ENCODE peak calls at places on chromosome 14, in seven cellular contexts. R, X, S, E, P, A and C are unnamed samples.

GRCh38 chr14:98999345-98999744 is 272.7 kb downstream of the BCL11B start:
- DNase-seq in P (no peak), A (no peak), R (no peak), X (no peak), S (no peak), E (no peak), C (no peak)

GRCh38 chr14:50380455-50380854 is 16.2 kb downstream of the CDKL1 start:
- DNase-seq in X (no peak), A (no peak), E (no peak), R (no peak), P (no peak), S (no peak), C (no peak)

GRCh38 chr14:90687680-90688079 is 128.6 kb downstream of the TTC7B start:
- DNase-seq in P (no peak), R (no peak), E (no peak), S (no peak), A (no peak), X (no peak), C (no peak)

GRCh38 chr14:52553671-52554575 is 1.3 kb downstream of the GPR137C start:
- DNase-seq in S (peak), A (peak), X (peak), R (peak), E (peak), P (peak), C (peak)

GRCh38 chr14:100065161-100065871 is at the start of gene EVL:
- DNase-seq in R (no peak), P (peak), S (peak), E (no peak), A (no peak), X (no peak), C (no peak)

GRCh38 chr14:32331227-32331597 is 2.1 kb downstream of the AKAP6 start:
- DNase-seq in P (no peak), R (no peak), S (no peak), X (no peak), A (no peak), E (no peak), C (no peak)

GRCh38 chr14:70098257-70098809 is 90.4 kb downstream of the SLC8A3 start:
- DNase-seq in E (no peak), A (no peak), S (no peak), P (no peak), R (peak), X (no peak), C (no peak)

GRCh38 chr14:20379743-20380142 is 33.6 kb downstream of the TEP1 start:
- DNase-seq in E (no peak), S (no peak), R (no peak), A (no peak), X (no peak), P (no peak), C (no peak)

GRCh38 chr14:86796221-86797074 is 1196.5 kb downstream of the GALC start:
- DNase-seq in X (peak), A (peak), R (peak), E (no peak), P (no peak), S (no peak), C (no peak)

GRCh38 chr14:77502109-77502782 is 3.6 kb upstream of the ISM2 start:
- DNase-seq in R (no peak), A (peak), S (no peak), E (no peak), X (no peak), P (no peak), C (no peak)

GRCh38 chr14:89977668-89978067 is 21.9 kb downstream of the TDP1 start:
- DNase-seq in R (no peak), S (no peak), X (no peak), A (no peak), P (no peak), E (no peak), C (no peak)

GRCh38 chr14:49919825-49920224 is 26.9 kb downstream of the ARF6 start:
- DNase-seq in X (no peak), A (no peak), S (no peak), E (no peak), R (no peak), P (no peak), C (no peak)

GRCh38 chr14:33617154-33617553 is 333.7 kb downstream of the EGLN3 start:
- DNase-seq in P (no peak), R (peak), S (no peak), E (no peak), X (peak), A (no peak), C (no peak)

GRCh38 chr14:78848234-78848820 is 678.2 kb downstream of the NRXN3 start:
- DNase-seq in P (peak), A (peak), E (peak), X (peak), R (peak), S (peak), C (no peak)

GRCh38 chr14:65373011-65373670 is 39.4 kb upstream of the FUT8 start:
- DNase-seq in S (no peak), R (no peak), A (no peak), E (no peak), P (no peak), X (no peak), C (no peak)

GRCh38 chr14:74083161-74083560 is 1.1 kb downstream of the ALDH6A1 start:
- DNase-seq in S (no peak), E (no peak), P (no peak), A (no peak), R (no peak), X (no peak), C (no peak)

GRCh38 chr14:29671034-29671433 is 256.6 kb downstream of the PRKD1 start:
- DNase-seq in E (no peak), X (peak), P (no peak), S (no peak), A (no peak), R (peak), C (no peak)

GRCh38 chr14:31419179-31420012 is 954 bp downstream of the HEATR5A start:
- DNase-seq in S (no peak), A (no peak), R (peak), X (peak), E (no peak), P (no peak), C (no peak)

GRCh38 chr14:90419200-90419599 is 22.4 kb downstream of the CALM1 start:
- DNase-seq in A (no peak), X (peak), P (no peak), S (peak), R (peak), E (peak), C (peak)

GRCh38 chr14:53151867-53152626 is 1.1 kb downstream of the DDHD1 start:
- DNase-seq in A (peak), E (peak), S (peak), X (peak), R (peak), P (peak), C (peak)

GRCh38 chr14:88421286-88421685 is 35.8 kb downstream of the SPATA7 start:
- DNase-seq in X (peak), R (peak), P (no peak), E (no peak), S (no peak), A (no peak), C (no peak)

GRCh38 chr14:81095539-81095938 is 125.2 kb downstream of the GTF2A1 start:
- DNase-seq in P (no peak), E (no peak), X (no peak), A (no peak), S (no peak), R (no peak), C (no peak)

GRCh38 chr14:90664911-90665695 is 151.1 kb downstream of the TTC7B start:
- DNase-seq in R (peak), A (no peak), S (no peak), E (no peak), P (no peak), X (no peak), C (no peak)

GRCh38 chr14:76412501-76412900 is 36.6 kb downstream of the ESRRB start:
- DNase-seq in A (no peak), S (no peak), P (no peak), E (no peak), X (no peak), R (no peak), C (no peak)

GRCh38 chr14:95339301-95339865 is 19.7 kb upstream of the CLMN start:
- DNase-seq in E (no peak), S (peak), X (no peak), A (peak), R (no peak), P (no peak), C (no peak)

GRCh38 chr14:49977126-49977841 is 84.4 kb downstream of the ARF6 start:
- DNase-seq in A (no peak), P (peak), S (no peak), E (no peak), R (no peak), X (no peak), C (no peak)

GRCh38 chr14:20409226-20409625 is 4.1 kb downstream of the TEP1 start:
- DNase-seq in X (peak), P (no peak), A (no peak), S (no peak), E (no peak), R (no peak), C (no peak)

GRCh38 chr14:105100931-105101330 is 35.7 kb upstream of the GPR132 start:
- DNase-seq in S (no peak), R (no peak), A (no peak), E (no peak), X (no peak), P (no peak), C (no peak)

GRCh38 chr14:96363751-96364336 is 518 bp downstream of the GSKIP start:
- DNase-seq in S (peak), P (peak), R (peak), E (peak), A (peak), X (peak), C (no peak)

GRCh38 chr14:90717916-90718315 is 98.3 kb downstream of the TTC7B start:
- DNase-seq in R (peak), X (peak), E (no peak), S (no peak), A (no peak), P (no peak), C (no peak)

GRCh38 chr14:56273949-56274348 is 155.7 kb downstream of the PELI2 start:
- DNase-seq in P (no peak), E (no peak), X (no peak), A (no peak), R (peak), S (no peak), C (no peak)

GRCh38 chr14:21978184-21978998 is 304.8 kb upstream of the OR4E1 start:
- DNase-seq in P (peak), S (peak), R (peak), E (peak), A (peak), X (no peak), C (no peak)
- TF ChIP-seq CTCF in P (peak), S (peak), R (peak), E (peak), A (peak), X (peak), C (no peak)

GRCh38 chr14:92759679-92760523 is 11.5 kb upstream of the LGMN start:
- DNase-seq in P (no peak), R (no peak), X (no peak), S (no peak), E (no peak), A (no peak), C (no peak)
- TF ChIP-seq CTCF in P (no peak), R (no peak), X (no peak), S (no peak), E (no peak), A (no peak), C (no peak)

DNA sequence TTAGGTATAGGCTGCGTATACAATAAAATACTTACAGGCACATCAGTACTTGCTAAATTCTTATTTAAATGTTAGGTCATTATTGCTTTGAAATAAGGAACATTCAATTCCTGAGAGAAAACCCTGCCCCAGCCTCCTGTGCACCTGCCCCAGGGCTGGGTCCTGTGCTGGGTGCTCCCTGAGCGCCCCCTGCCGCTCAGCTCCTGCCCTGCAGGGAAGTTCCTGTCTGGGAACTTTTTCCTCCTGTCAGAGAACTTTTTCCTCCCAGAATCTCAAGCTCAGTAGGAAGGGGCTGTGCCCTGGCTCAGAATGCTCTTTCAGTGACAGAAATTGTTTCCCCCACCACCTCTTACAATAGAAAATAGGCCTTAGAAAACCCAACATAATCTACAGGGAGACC is 751.1 kb downstream of the TMEM121 start:
- DNase-seq in S (peak), P (peak), X (no peak), R (no peak), E (peak), A (peak), C (no peak)
- TF ChIP-seq CTCF in S (peak), P (peak), X (no peak), R (no peak), E (no peak), A (peak), C (no peak)

GRCh38 chr14:71403673-71404072 is 496.4 kb downstream of the PCNX1 start:
- DNase-seq in R (peak), A (peak), X (no peak), S (peak), E (peak), P (peak), C (no peak)
- TF ChIP-seq CTCF in R (no peak), A (peak), X (no peak), S (no peak), E (no peak), P (peak), C (no peak)

GRCh38 chr14:64035143-64035542 is 182.3 kb downstream of the SYNE2 start:
- DNase-seq in A (no peak), X (peak), P (no peak), E (no peak), R (no peak), S (no peak), C (no peak)

GRCh38 chr14:64038857-64039542 is 186.2 kb downstream of the SYNE2 start:
- DNase-seq in E (no peak), S (no peak), R (peak), P (no peak), X (no peak), A (no peak), C (no peak)

GRCh38 chr14:64045091-64045490 is 192.3 kb downstream of the SYNE2 start:
- DNase-seq in A (no peak), X (no peak), S (no peak), R (no peak), E (no peak), P (no peak), C (no peak)

DNA sequence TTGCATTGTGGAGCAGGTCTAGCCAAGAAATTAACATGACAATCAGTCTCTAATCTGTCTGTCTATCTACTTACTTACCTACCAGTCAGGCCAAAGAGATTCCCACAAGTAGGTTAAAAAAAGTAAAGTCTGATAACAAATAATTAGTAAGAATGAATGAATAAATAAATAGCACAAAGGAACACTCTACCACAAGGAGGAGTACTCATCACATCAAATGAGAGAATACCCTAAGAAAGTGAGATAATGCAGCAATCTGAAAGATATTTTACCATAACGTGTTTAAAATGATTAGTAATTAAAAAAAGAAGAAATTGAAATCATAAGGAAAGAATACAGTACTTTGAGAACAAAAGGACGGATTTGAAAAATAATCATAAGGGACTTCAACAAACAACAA is 187.2 kb downstream of the SYNE2 start:
- DNase-seq in E (no peak), X (no peak), A (no peak), S (no peak), R (no peak), P (no peak), C (no peak)
- TF ChIP-seq CTCF in E (no peak), X (peak), A (no peak), S (no peak), R (peak), P (no peak), C (no peak)

DNA sequence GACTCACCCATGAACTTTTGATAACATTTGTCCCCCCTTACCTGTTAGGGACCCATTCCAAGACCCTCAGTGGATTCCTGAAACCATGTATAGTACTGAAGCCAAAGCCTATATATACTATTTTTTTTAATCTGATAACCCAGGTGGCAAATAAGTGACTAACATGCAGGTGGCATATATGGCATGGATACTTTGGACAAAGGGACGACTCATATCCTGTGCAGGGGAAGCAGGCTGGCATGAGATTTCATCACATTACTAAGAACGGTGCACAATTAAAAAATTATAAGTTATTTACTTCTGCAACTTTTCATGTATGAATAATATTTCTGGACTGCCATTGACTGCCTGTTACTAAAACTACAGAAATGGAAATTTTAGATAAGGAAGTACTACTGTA is 880.1 kb upstream of the FBXO33 start:
- DNase-seq in A (no peak), R (no peak), X (no peak), E (no peak), P (no peak), S (no peak), C (no peak)
- TF ChIP-seq CTCF in A (no peak), R (no peak), X (no peak), E (no peak), P (no peak), S (no peak), C (no peak)

DNA sequence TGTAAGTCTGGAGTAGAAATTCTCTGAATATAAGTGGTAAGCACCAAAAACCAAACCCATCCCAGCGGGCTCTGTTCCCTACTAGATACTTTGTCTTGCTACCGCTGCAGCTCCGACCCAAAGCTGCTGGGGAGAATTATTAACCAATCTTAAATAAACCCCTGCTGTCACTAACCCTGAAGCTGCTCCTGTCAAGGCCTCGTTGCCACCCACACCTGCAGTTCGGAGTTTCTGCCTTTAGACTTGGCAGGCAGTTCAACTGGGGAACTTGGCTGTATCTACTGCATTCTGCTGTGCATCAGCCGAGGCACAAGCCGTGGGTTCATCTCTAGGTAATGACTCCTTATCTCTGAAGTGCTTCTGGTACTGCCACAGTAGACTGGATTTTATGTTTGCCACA is 55.5 kb downstream of the PPM1A start:
- DNase-seq in X (no peak), A (peak), R (no peak), P (no peak), S (no peak), E (no peak), C (no peak)
- TF ChIP-seq CTCF in X (no peak), A (no peak), R (no peak), P (no peak), S (no peak), E (no peak), C (no peak)

GRCh38 chr14:60164404-60164716 is 838 bp downstream of the DHRS7 start:
- DNase-seq in S (no peak), P (no peak), X (no peak), E (no peak), R (no peak), A (peak), C (no peak)

GRCh38 chr14:60166144-60166543 is 946 bp upstream of the DHRS7 start:
- DNase-seq in E (no peak), P (no peak), A (no peak), X (no peak), R (no peak), S (no peak), C (no peak)

GRCh38 chr14:60164717-60165546 is at the start of gene DHRS7:
- DNase-seq in P (peak), A (peak), S (peak), R (peak), E (peak), X (peak), C (no peak)

GRCh38 chr14:60163741-60164140 is 1.5 kb downstream of the DHRS7 start:
- DNase-seq in A (no peak), E (no peak), S (no peak), P (no peak), X (no peak), R (no peak), C (no peak)

GRCh38 chr14:60165547-60165876 is 314 bp upstream of the DHRS7 start:
- DNase-seq in A (no peak), X (no peak), R (no peak), E (no peak), S (no peak), P (no peak), C (no peak)
- TF ChIP-seq CTCF in A (no peak), X (no peak), R (no peak), E (no peak), S (peak), P (no peak), C (no peak)

GRCh38 chr14:26380616-26381015 is 217.2 kb downstream of the NOVA1 start:
- DNase-seq in E (no peak), R (no peak), X (no peak), P (no peak), A (no peak), S (no peak), C (no peak)
- TF ChIP-seq CTCF in E (no peak), R (no peak), X (no peak), P (no peak), A (no peak), S (no peak), C (no peak)